ENCODE peak calls at places on chromosomes 5 and 9, in five cellular contexts. M is neuronal stem cell, I is mesenchymal stem cell, Y is H1, S is trophoblast cell. Q is an unnamed sample.

GRCh38 chr9:35756743-35757526 is 2.9 kb upstream of the MSMP start:
- DNase-seq in M (peak; percentile 63), I (peak; percentile 21), Y (peak; percentile 87), S (peak; percentile 42), Q (peak; percentile 77)

GRCh38 chr5:142600611-142601360 is 85.1 kb downstream of the FGF1 start:
- DNase-seq in M (no peak), I (peak; percentile 93), Y (no peak), S (peak; percentile 91), Q (no peak)

GRCh38 chr9:71797266-71797665 is 29.0 kb upstream of the CEMIP2 start:
- DNase-seq in M (no peak), I (no peak), Y (no peak), S (no peak), Q (no peak)

GRCh38 chr9:103364753-103365152 is 369.6 kb downstream of the CYLC2 start:
- DNase-seq in M (no peak), I (peak; percentile 1), Y (no peak), S (peak; percentile 7), Q (no peak)

GRCh38 chr9:21656776-21657637 is 145.4 kb upstream of the MTAP start:
- DNase-seq in M (no peak), I (no peak), Y (no peak), S (peak; percentile 52), Q (no peak)

GRCh38 chr9:98287383-98287782 is 31.9 kb upstream of the TBC1D2 start:
- DNase-seq in M (no peak), I (no peak), Y (peak; percentile 83), S (no peak), Q (peak; percentile 84)

GRCh38 chr5:69004127-69004526 is 89.7 kb upstream of the SLC30A5 start:
- DNase-seq in M (no peak), I (no peak), Y (no peak), S (no peak), Q (no peak)

GRCh38 chr5:150340614-150341265 is 16.8 kb upstream of the TCOF1 start:
- DNase-seq in M (no peak), I (no peak), Y (no peak), S (no peak), Q (no peak)

GRCh38 chr9:20189871-20190270 is 401.0 kb upstream of the SLC24A2 start:
- DNase-seq in M (peak; percentile 35), I (no peak), Y (peak; percentile 50), S (no peak), Q (peak; percentile 31)

GRCh38 chr9:107557236-107557990 is 67.8 kb upstream of the KLF4 start:
- DNase-seq in M (no peak), I (peak; percentile 20), Y (no peak), S (peak; percentile 96), Q (no peak)

GRCh38 chr5:10735569-10736255 is 25.3 kb downstream of the DAP start:
- DNase-seq in M (no peak), I (no peak), Y (no peak), S (no peak), Q (no peak)

GRCh38 chr5:159504857-159505304 is 174.6 kb upstream of the IL12B start:
- DNase-seq in M (no peak), I (peak; percentile 82), Y (no peak), S (no peak), Q (no peak)

GRCh38 chr9:34377402-34377741 is 674 bp upstream of the MYORG start:
- DNase-seq in M (no peak), I (peak; percentile 34), Y (no peak), S (no peak), Q (no peak)

GRCh38 chr5:32444946-32445758 is 612 bp upstream of the ZFR start:
- DNase-seq in M (peak; percentile 11), I (no peak), Y (no peak), S (no peak), Q (no peak)

GRCh38 chr9:20340161-20340861 is 282.0 kb downstream of the MLLT3 start:
- DNase-seq in M (peak; percentile 60), I (no peak), Y (peak; percentile 43), S (no peak), Q (no peak)

GRCh38 chr5:97106183-97106582 is 36.2 kb downstream of the LIX1 start:
- DNase-seq in M (no peak), I (no peak), Y (no peak), S (no peak), Q (no peak)

GRCh38 chr9:9631302-9631701 is 981.5 kb downstream of the PTPRD start:
- DNase-seq in M (no peak), I (no peak), Y (no peak), S (no peak), Q (no peak)

GRCh38 chr9:109320338-109320733 is 523 bp downstream of the EPB41L4B start:
- DNase-seq in M (peak; percentile 26), I (no peak), Y (no peak), S (peak; percentile 38), Q (no peak)

GRCh38 chr5:100406640-100407039 is 128.5 kb upstream of the FAM174A start:
- DNase-seq in M (no peak), I (no peak), Y (no peak), S (no peak), Q (no peak)

GRCh38 chr9:98930792-98931191 is 12.9 kb upstream of the COL15A1 start:
- DNase-seq in M (no peak), I (no peak), Y (no peak), S (no peak), Q (no peak)

GRCh38 chr5:16866795-16867584 is 69.1 kb downstream of the MYO10 start:
- DNase-seq in M (peak; percentile 64), I (peak; percentile 72), Y (peak; percentile 58), S (peak; percentile 95), Q (peak; percentile 47)

GRCh38 chr5:109901628-109901981 is 211.9 kb downstream of the MAN2A1 start:
- DNase-seq in M (no peak), I (no peak), Y (no peak), S (no peak), Q (no peak)

GRCh38 chr9:38227656-38228055 is 158.6 kb upstream of the SHB start:
- DNase-seq in M (no peak), I (peak; percentile 8), Y (no peak), S (peak; percentile 87), Q (no peak)

GRCh38 chr9:81138173-81138572 is 551.2 kb downstream of the TLE1 start:
- DNase-seq in M (no peak), I (no peak), Y (no peak), S (no peak), Q (no peak)

GRCh38 chr9:13213337-13213736 is 66.2 kb downstream of the MPDZ start:
- DNase-seq in M (no peak), I (peak; percentile 33), Y (no peak), S (peak; percentile 41), Q (no peak)

GRCh38 chr5:43556857-43557593 is at the start of gene PAIP1:
- DNase-seq in M (peak; percentile 83), I (peak; percentile 92), Y (peak; percentile 87), S (peak; percentile 94), Q (peak; percentile 81)

GRCh38 chr9:13424872-13425271 is 145.4 kb upstream of the MPDZ start:
- DNase-seq in M (no peak), I (no peak), Y (no peak), S (no peak), Q (no peak)

GRCh38 chr9:86352440-86353106 is 1.6 kb downstream of the TUT7 start:
- DNase-seq in M (no peak), I (peak; percentile 30), Y (no peak), S (peak; percentile 27), Q (no peak)

GRCh38 chr5:10250804-10251276 is 760 bp downstream of the CCT5 start:
- DNase-seq in M (no peak), I (peak; percentile 54), Y (no peak), S (no peak), Q (no peak)

GRCh38 chr9:121640076-121640475 is 11.4 kb upstream of the DAB2IP start:
- DNase-seq in M (no peak), I (peak; percentile 29), Y (peak; percentile 86), S (peak; percentile 58), Q (peak; percentile 69)

GRCh38 chr5:267716-268115 is 3.7 kb upstream of the PDCD6 start:
- DNase-seq in M (no peak), I (no peak), Y (no peak), S (no peak), Q (no peak)

GRCh38 chr5:270340-270739 is 1.1 kb upstream of the PDCD6 start:
- DNase-seq in M (no peak), I (no peak), Y (no peak), S (no peak), Q (peak; percentile 38)

GRCh38 chr5:264346-264745 is 7.1 kb upstream of the PDCD6 start:
- DNase-seq in M (no peak), I (no peak), Y (no peak), S (peak; percentile 31), Q (no peak)
- H3K4me2 ChIP-seq in M (no peak overlapping the region), I (no peak overlapping the region), Y (no peak overlapping the region), S (no peak overlapping the region), Q (no peak overlapping the region)

GRCh38 chr5:114097570-114097969 is 264.3 kb upstream of the KCNN2 start:
- DNase-seq in M (no peak), I (no peak), Y (no peak), S (no peak), Q (no peak)

GRCh38 chr5:114099161-114099560 is 262.7 kb upstream of the KCNN2 start:
- DNase-seq in M (no peak), I (no peak), Y (no peak), S (no peak), Q (no peak)

DNA sequence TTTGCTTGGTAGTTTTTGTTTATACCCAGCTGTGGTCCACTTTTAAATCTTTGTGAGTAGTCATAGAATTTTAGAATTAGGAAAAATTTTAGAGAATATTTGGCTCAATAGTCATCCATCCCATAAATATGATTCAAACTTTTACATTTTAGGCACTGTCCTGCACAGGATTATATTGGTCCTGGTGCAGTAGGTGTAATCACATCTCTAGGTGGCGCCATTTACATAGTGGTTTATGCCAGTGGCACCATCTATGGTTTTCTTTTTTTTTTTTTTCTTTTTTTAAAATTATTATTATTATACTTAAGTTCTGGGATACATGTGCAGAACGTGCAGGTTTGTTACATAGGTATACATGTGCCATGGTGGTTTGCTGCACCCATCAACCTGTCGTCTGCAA is 260.7 kb upstream of the KCNN2 start:
- DNase-seq in M (no peak), I (peak; percentile 67), Y (no peak), S (peak; percentile 54), Q (no peak)
- H2BK12ac ChIP-seq in M (no peak overlapping the region), I (no peak overlapping the region), Y (no peak overlapping the region), S (no peak overlapping the region), Q (no peak overlapping the region)

GRCh38 chr9:136074706-136075105 is 20.4 kb downstream of the NACC2 start:
- DNase-seq in M (no peak), I (no peak), Y (peak; percentile 47), S (no peak), Q (no peak)
- H3K4me2 ChIP-seq in M (no peak overlapping the region), I (no peak overlapping the region), Y (no peak overlapping the region), S (no peak overlapping the region), Q (no peak overlapping the region)

GRCh38 chr9:112280904-112281303 is 52.5 kb downstream of the PTBP3 start:
- DNase-seq in M (no peak), I (no peak), Y (no peak), S (no peak), Q (no peak)

GRCh38 chr9:112286906-112287305 is 46.5 kb downstream of the PTBP3 start:
- DNase-seq in M (no peak), I (no peak), Y (no peak), S (no peak), Q (no peak)

GRCh38 chr9:112285056-112285455 is 48.4 kb downstream of the PTBP3 start:
- DNase-seq in M (no peak), I (no peak), Y (no peak), S (no peak), Q (no peak)

GRCh38 chr9:112288029-112288428 is 45.4 kb downstream of the PTBP3 start:
- DNase-seq in M (no peak), I (no peak), Y (no peak), S (no peak), Q (no peak)

GRCh38 chr9:112283854-112284253 is 49.6 kb downstream of the PTBP3 start:
- DNase-seq in M (no peak), I (no peak), Y (no peak), S (no peak), Q (no peak)
- H2BK12ac ChIP-seq in M (no peak overlapping the region), I (no peak overlapping the region), Y (no peak overlapping the region), S (no peak overlapping the region), Q (no peak overlapping the region)